ENCODE peak calls at places on chromosomes 3 and 15, in eight cellular contexts. N is mammary epithelial cell, T is endodermal cell, B is trophoblast cell, W is cardiac muscle cell, O is endothelial cell of umbilical vein, X is kidney epithelial cell, H is hepatocyte. K is an unnamed sample.

GRCh38 chr3:194688207-194688711 is 2.6 kb downstream of the FAM43A start:
- DNase-seq in X (no peak), N (no peak), T (peak; percentile 84), B (peak; percentile 46), H (peak; percentile 42), O (peak; percentile 37), W (peak; percentile 48), K (no peak)

GRCh38 chr15:32838820-32839219 is 121.0 kb downstream of the GREM1 start:
- DNase-seq in W (peak; percentile 48), N (no peak), O (peak; percentile 57), B (no peak), H (peak; percentile 24), X (no peak), T (no peak), K (no peak)

GRCh38 chr15:94231728-94232086 is 346 bp downstream of the MCTP2 start:
- DNase-seq in H (no peak), N (no peak), X (no peak), O (no peak), B (no peak), T (no peak), W (peak; percentile 3), K (no peak)

GRCh38 chr3:141170678-141171295 is 60.8 kb upstream of the PXYLP1 start:
- DNase-seq in N (no peak), T (no peak), W (no peak), H (no peak), O (no peak), B (no peak), X (no peak), K (no peak)

GRCh38 chr3:117630469-117630868 is 920.9 kb downstream of the TUSC7 start:
- DNase-seq in T (no peak), B (no peak), O (no peak), H (no peak), W (no peak), X (no peak), N (no peak), K (no peak)

GRCh38 chr15:34039506-34040123 is 611 bp upstream of the AVEN start:
- DNase-seq in N (peak; percentile 28), X (no peak), T (no peak), B (no peak), W (peak; percentile 34), O (peak; percentile 6), H (no peak), K (no peak)

GRCh38 chr3:14921811-14922705 is 25.3 kb upstream of the NR2C2 start:
- DNase-seq in N (no peak), T (no peak), X (no peak), B (no peak), H (no peak), O (no peak), W (no peak), K (no peak)

GRCh38 chr3:33840179-33840578 is 41.7 kb downstream of the PDCD6IP start:
- DNase-seq in O (no peak), X (no peak), T (no peak), H (no peak), W (no peak), B (no peak), N (no peak), K (no peak)

GRCh38 chr3:159643406-159643805 is 345.2 kb upstream of the IL12A start:
- DNase-seq in X (no peak), N (no peak), W (no peak), O (no peak), H (no peak), T (no peak), B (no peak), K (no peak)

GRCh38 chr15:55897560-55898336 is 95.7 kb downstream of the NEDD4 start:
- DNase-seq in W (peak; percentile 78), O (peak; percentile 67), B (peak; percentile 29), N (peak; percentile 79), X (no peak), H (peak; percentile 65), T (peak; percentile 84), K (no peak)

GRCh38 chr3:100114413-100115030 is at the start of gene FILIP1L:
- DNase-seq in X (no peak), B (no peak), O (no peak), T (no peak), H (no peak), N (no peak), W (no peak), K (no peak)

GRCh38 chr3:27311400-27311799 is 57.8 kb downstream of the NEK10 start:
- DNase-seq in X (peak; percentile 75), H (peak; percentile 16), O (peak; percentile 65), W (peak; percentile 54), T (peak; percentile 78), N (peak; percentile 92), B (peak; percentile 90), K (no peak)

GRCh38 chr3:114213262-114213668 is 24.1 kb downstream of the ZNF80 start:
- DNase-seq in H (no peak), N (no peak), B (no peak), X (no peak), O (peak; percentile 82), W (peak; percentile 48), T (peak; percentile 63), K (no peak)

GRCh38 chr15:85750807-85751730 is 43.7 kb downstream of the KLHL25 start:
- DNase-seq in X (no peak), T (peak; percentile 88), O (no peak), N (no peak), B (no peak), W (peak; percentile 52), H (no peak), K (no peak)

GRCh38 chr3:173402656-173403055 is 5.1 kb downstream of the NLGN1 start:
- DNase-seq in X (no peak), O (no peak), W (no peak), N (no peak), T (no peak), H (no peak), B (no peak), K (no peak)

GRCh38 chr3:42698911-42699230 is 3.7 kb downstream of the HHATL start:
- DNase-seq in W (no peak), B (no peak), T (no peak), X (no peak), N (no peak), O (no peak), H (no peak), K (no peak)

DNA sequence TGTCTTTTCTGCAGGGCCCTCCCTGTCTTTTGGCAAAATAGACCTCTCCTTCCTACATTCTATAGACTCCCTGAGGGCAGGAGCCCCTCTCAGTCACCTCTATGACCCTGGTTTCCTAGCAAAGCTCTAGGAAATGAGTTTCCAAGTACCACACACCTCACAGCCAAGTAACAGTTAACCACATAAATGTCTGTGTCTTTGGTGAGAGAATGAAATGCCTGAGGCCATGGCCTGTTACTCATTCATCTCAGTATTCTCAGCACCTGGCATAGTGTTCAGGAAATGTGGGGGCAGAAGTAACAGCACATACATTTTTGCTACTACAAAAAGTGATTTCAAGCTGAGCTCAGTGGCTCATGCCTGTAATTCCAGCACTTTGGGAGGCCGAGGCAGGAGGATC is 21.0 kb downstream of the RFT1 start:
- DNase-seq in T (no peak), H (no peak), B (peak; percentile 66), X (peak; percentile 79), N (peak; percentile 96), W (peak; percentile 65), O (no peak), K (no peak)
- H3K36me3 ChIP-seq in T (peaks cover 30% of the 10 kb centered on the region), H (no peaks in the 10 kb centered on the region), B (peaks cover 5% of the 10 kb centered on the region), X (no peaks in the 10 kb centered on the region), N (peaks cover 8% of the 10 kb centered on the region), W (peaks cover 4% of the 10 kb centered on the region), O (peaks cover 5% of the 10 kb centered on the region), K (peaks cover 18% of the 10 kb centered on the region)

DNA sequence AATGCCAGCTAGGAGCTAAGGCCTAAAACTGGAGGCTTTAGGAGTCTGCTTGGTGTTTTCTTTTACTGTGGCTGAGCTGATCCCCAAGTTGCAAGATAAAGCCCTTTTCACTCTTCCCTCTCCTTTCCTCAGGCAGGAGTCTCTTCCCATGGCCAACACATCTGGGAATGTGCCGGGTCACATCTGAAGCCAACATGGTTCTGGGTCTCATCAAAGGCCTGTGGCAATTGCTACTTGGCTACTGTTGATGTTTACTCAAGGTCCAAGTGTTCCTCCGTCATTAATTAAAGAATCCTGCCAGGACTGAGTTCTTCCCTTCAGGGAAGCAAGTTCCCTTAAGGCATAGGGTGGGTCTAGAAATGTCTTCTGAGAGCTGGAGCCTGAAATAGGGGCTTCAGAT is 230.2 kb downstream of the GBE1 start:
- DNase-seq in N (no peak), O (no peak), X (no peak), H (no peak), B (no peak), W (no peak), T (no peak), K (no peak)
- H3K36me3 ChIP-seq in N (no peaks in the 10 kb centered on the region), O (peaks cover 11% of the 10 kb centered on the region), X (peaks cover 1% of the 10 kb centered on the region), H (no peaks in the 10 kb centered on the region), B (no peaks in the 10 kb centered on the region), W (peaks cover 5% of the 10 kb centered on the region), T (no peaks in the 10 kb centered on the region), K (no peaks in the 10 kb centered on the region)

GRCh38 chr3:88336894-88337293 is 187.1 kb downstream of the C3orf38 start:
- DNase-seq in N (no peak), W (no peak), B (no peak), H (no peak), X (no peak), O (no peak), T (no peak), K (no peak)

DNA sequence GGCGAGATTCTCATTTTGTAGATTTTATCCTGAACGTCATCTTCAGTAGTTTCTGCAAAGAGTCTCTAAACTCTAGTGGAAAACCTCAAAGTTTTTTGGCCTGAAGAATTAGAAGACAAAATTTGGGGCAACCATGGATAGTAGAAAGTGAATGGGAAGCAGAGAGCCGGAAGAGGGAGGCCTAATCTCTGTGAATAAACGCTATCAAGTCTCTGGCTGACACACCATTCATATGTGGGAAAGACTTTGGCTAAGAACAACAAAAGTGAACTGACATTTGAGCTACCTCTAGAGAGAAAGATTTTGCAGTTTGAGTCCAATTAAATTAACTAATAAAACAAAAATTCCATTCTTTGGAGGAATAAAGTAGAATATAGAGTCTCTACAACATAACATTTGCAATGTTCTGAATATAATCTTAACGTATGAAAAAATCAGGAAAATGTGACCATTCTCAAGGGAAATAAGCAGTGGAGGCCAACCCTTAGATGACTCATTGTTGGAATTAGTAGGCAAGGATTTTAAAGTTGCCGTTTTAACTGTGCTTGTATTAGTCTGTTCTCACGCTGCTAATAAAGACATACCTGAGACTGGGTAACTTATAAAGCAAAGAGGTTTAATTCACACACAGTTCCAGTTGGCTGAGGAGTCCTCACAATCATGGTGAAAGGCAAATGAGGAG is 184.6 kb downstream of the C3orf38 start:
- DNase-seq in X (no peak), B (no peak), N (no peak), W (peak; percentile 55), O (no peak), T (no peak), H (no peak), K (no peak)
- H3K36me3 ChIP-seq in X (no peaks in the 10 kb centered on the region), B (no peaks in the 10 kb centered on the region), N (no peaks in the 10 kb centered on the region), W (no peaks in the 10 kb centered on the region), O (no peaks in the 10 kb centered on the region), T (no peaks in the 10 kb centered on the region), H (no peaks in the 10 kb centered on the region), K (no peaks in the 10 kb centered on the region)

DNA sequence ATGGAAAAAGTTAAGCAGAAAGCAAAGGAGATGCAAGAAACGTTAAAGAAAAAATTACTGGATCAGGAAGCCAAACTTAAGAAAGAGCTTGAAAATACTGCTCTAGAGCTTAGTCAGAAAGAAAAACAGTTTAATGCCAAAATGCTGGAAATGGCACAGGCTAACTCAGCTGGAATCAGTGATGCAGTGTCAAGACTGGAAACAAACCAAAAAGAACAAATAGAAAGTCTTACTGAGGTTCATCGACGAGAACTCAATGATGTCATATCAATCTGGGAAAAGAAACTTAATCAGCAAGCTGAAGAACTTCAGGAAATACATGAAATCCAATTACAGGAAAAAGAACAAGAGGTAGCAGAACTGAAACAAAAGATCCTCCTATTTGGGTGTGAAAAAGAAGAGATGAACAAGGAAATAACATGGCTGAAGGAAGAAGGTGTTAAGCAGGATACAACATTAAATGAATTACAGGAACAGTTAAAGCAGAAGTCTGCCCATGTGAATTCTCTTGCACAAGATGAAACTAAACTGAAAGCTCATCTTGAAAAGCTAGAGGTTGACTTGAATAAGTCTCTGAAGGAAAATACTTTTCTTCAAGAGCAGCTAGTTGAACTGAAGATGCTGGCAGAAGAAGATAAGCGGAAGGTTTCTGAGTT is 150.5 kb upstream of the LRRFIP2 start:
- DNase-seq in W (peak; percentile 42), X (no peak), O (peak; percentile 44), B (no peak), N (no peak), H (no peak), T (no peak), K (no peak)
- H3K36me3 ChIP-seq in W (peaks cover 62% of the 10 kb centered on the region), X (peaks cover 2% of the 10 kb centered on the region), O (peaks cover 22% of the 10 kb centered on the region), B (peaks cover 3% of the 10 kb centered on the region), N (peaks cover 32% of the 10 kb centered on the region), H (peaks cover 4% of the 10 kb centered on the region), T (peaks cover 87% of the 10 kb centered on the region), K (peaks cover 47% of the 10 kb centered on the region)